ENCODE peak calls at places on chromosomes 1 and 21, in six cellular contexts. O is BJ; I is left ventricle myocardium superior; Z is ACHN; X is Calu3; D is activated naive CD4-positive, alpha-beta T cell treated with anti-CD3 and anti-CD28 coated beads, Interleukin-2, amount 50 U/mL, for 16 hours. Y is an unnamed sample.

GRCh38 chr1:182699673-182700350 is 15.4 kb upstream of the RGS8 start:
- DNase-seq in I (peak), O (no peak), D (no peak), X (no peak), Z (no peak), Y (no peak)

GRCh38 chr1:10555635-10556429 is 81.1 kb downstream of the PEX14 start:
- DNase-seq in I (no peak), O (no peak), X (no peak), D (no peak), Z (no peak), Y (no peak)

GRCh38 chr1:243465738-243466137 is 209.9 kb downstream of the SDCCAG8 start:
- DNase-seq in D (no peak), O (no peak), X (no peak), Z (no peak), I (no peak), Y (no peak)

GRCh38 chr1:54199151-54199764 is 572 bp downstream of the CYB5RL start:
- DNase-seq in D (no peak), Z (no peak), X (no peak), I (no peak), O (no peak), Y (no peak)

GRCh38 chr21:38351961-38352521 is 95.2 kb downstream of the KCNJ15 start:
- DNase-seq in I (no peak), D (no peak), X (peak), O (peak), Z (peak), Y (no peak)

GRCh38 chr1:149844096-149844495 is 55.3 kb upstream of the BOLA1 start:
- DNase-seq in X (no peak), O (no peak), Z (peak), I (no peak), D (peak), Y (peak)

GRCh38 chr1:99727575-99728190 is 38.8 kb downstream of the FRRS1 start:
- DNase-seq in I (no peak), D (no peak), Z (peak), X (no peak), O (no peak), Y (no peak)

GRCh38 chr1:47914218-47914937 is 82.8 kb downstream of the TRABD2B start:
- DNase-seq in X (peak), Z (no peak), D (no peak), I (no peak), O (no peak), Y (no peak)

GRCh38 chr1:213070399-213070798 is 19.4 kb downstream of the RPS6KC1 start:
- DNase-seq in X (peak), O (no peak), I (no peak), D (no peak), Z (peak), Y (peak)

GRCh38 chr1:107135466-107135865 is 5.4 kb upstream of the NTNG1 start:
- DNase-seq in I (no peak), O (no peak), X (peak), Z (peak), D (no peak), Y (no peak)

GRCh38 chr1:181036107-181036843 is 2.5 kb downstream of the MR1 start:
- DNase-seq in Z (no peak), D (no peak), I (no peak), O (no peak), X (no peak), Y (no peak)

GRCh38 chr1:159838715-159839114 is 12.0 kb downstream of the SLAMF8 start:
- DNase-seq in D (no peak), O (no peak), X (no peak), I (no peak), Z (peak), Y (no peak)

GRCh38 chr1:155940531-155940992 is 876 bp upstream of the RXFP4 start:
- DNase-seq in O (no peak), I (no peak), Z (peak), D (no peak), X (peak), Y (no peak)

GRCh38 chr21:34833465-34833864 is 164.7 kb downstream of the CLIC6 start:
- DNase-seq in D (no peak), Z (no peak), X (no peak), I (no peak), O (no peak), Y (no peak)

GRCh38 chr1:38018864-38019343 is 6.4 kb downstream of the UTP11 start:
- DNase-seq in D (no peak), Z (peak), I (no peak), X (no peak), O (no peak), Y (no peak)

GRCh38 chr1:65762081-65762862 is 30.4 kb upstream of the PDE4B start:
- DNase-seq in Z (no peak), I (no peak), X (no peak), D (no peak), O (peak), Y (no peak)

GRCh38 chr1:111565079-111565478 is 54.5 kb upstream of the RAP1A start:
- DNase-seq in I (no peak), O (no peak), D (no peak), X (no peak), Z (no peak), Y (no peak)

GRCh38 chr21:16040601-16041000 is 310.8 kb downstream of the USP25 start:
- DNase-seq in I (no peak), O (no peak), X (no peak), Z (no peak), D (no peak), Y (no peak)

GRCh38 chr21:42386034-42386591 is 9.7 kb downstream of the TMPRSS3 start:
- DNase-seq in I (no peak), D (no peak), X (no peak), O (no peak), Z (no peak), Y (no peak)

GRCh38 chr1:104120488-104120887 is 370.8 kb downstream of the AMY1C start:
- DNase-seq in X (no peak), O (no peak), Z (peak), D (no peak), I (no peak), Y (no peak)